ENCODE peak calls at places on chromosomes 7 and 10, in ten cellular contexts. V is epithelial cell of esophagus, I is type B pancreatic cell, T is left ventricle myocardium inferior, W is GM23338, N is AG04449, M is ovary, D is GM12864, E is hepatocyte, Y is fibroblast of lung. P is an unnamed sample.
A peak's percentile ranks its signal among the peaks of the same experiment; 100 is the strongest.

GRCh38 chr7:157139142-157140117 is 704 bp downstream of the UBE3C start:
- DNase-seq in V (peak; percentile 70), I (no peak), T (peak; percentile 42), W (peak; percentile 64), N (no peak), M (peak; percentile 68), D (no peak), E (peak; percentile 60), Y (peak; percentile 48), P (peak; percentile 66)

GRCh38 chr7:1918881-1919525 is 248.9 kb downstream of the ELFN1 start:
- DNase-seq in V (no peak), I (no peak), T (no peak), W (no peak), N (no peak), M (no peak), D (no peak), E (no peak), Y (no peak), P (no peak)

GRCh38 chr7:88090233-88090632 is 129.6 kb downstream of the SRI start:
- DNase-seq in V (no peak), I (no peak), T (no peak), W (no peak), N (no peak), M (no peak), D (no peak), E (no peak), Y (no peak), P (no peak)

GRCh38 chr7:158791133-158791532 is 38.2 kb downstream of the ESYT2 start:
- DNase-seq in V (peak; percentile 32), I (no peak), T (no peak), W (no peak), N (no peak), M (no peak), D (no peak), E (no peak), Y (peak; percentile 22), P (no peak)

GRCh38 chr7:142432386-142432785 is 174.5 kb upstream of the PRSS58 start:
- DNase-seq in V (no peak), I (no peak), T (no peak), W (no peak), N (no peak), M (no peak), D (no peak), E (no peak), Y (no peak), P (no peak)

GRCh38 chr7:152881893-152882292 is 122.3 kb downstream of the ACTR3B start:
- DNase-seq in V (no peak), I (peak; percentile 31), T (no peak), W (no peak), N (no peak), M (no peak), D (no peak), E (no peak), Y (no peak), P (no peak)

GRCh38 chr7:44277851-44278250 is 47.5 kb downstream of the CAMK2B start:
- DNase-seq in V (no peak), I (no peak), T (peak; percentile 83), W (no peak), N (no peak), M (peak; percentile 11), D (no peak), E (no peak), Y (peak; percentile 10), P (no peak)

GRCh38 chr10:120607710-120608703 is 151.0 kb downstream of the PLPP4 start:
- DNase-seq in V (peak; percentile 13), I (no peak), T (no peak), W (no peak), N (no peak), M (no peak), D (no peak), E (no peak), Y (peak; percentile 59), P (no peak)

GRCh38 chr7:115096262-115096661 is 174.4 kb downstream of the MDFIC start:
- DNase-seq in V (no peak), I (no peak), T (no peak), W (peak; percentile 3), N (no peak), M (no peak), D (no peak), E (no peak), Y (no peak), P (no peak)

GRCh38 chr10:54665122-54665521 is 135.9 kb downstream of the PCDH15 start:
- DNase-seq in V (no peak), I (no peak), T (no peak), W (no peak), N (no peak), M (no peak), D (no peak), E (no peak), Y (no peak), P (no peak)

GRCh38 chr10:80539421-80539999 is 1.8 kb downstream of the SH2D4B start:
- DNase-seq in V (no peak), I (peak; percentile 47), T (no peak), W (no peak), N (no peak), M (no peak), D (no peak), E (no peak), Y (no peak), P (no peak)

GRCh38 chr7:17405786-17406185 is 107.3 kb downstream of the AHR start:
- DNase-seq in V (peak; percentile 95), I (no peak), T (no peak), W (no peak), N (peak; percentile 58), M (no peak), D (no peak), E (peak; percentile 13), Y (peak; percentile 97), P (no peak)

GRCh38 chr10:101010329-101010728 is 10.7 kb downstream of the LZTS2 start:
- DNase-seq in V (no peak), I (no peak), T (no peak), W (no peak), N (no peak), M (no peak), D (no peak), E (no peak), Y (no peak), P (no peak)

GRCh38 chr7:100568936-100569844 is 4.5 kb downstream of the SAP25 start:
- DNase-seq in V (no peak), I (peak; percentile 73), T (no peak), W (peak; percentile 96), N (no peak), M (peak; percentile 73), D (no peak), E (peak; percentile 80), Y (peak; percentile 38), P (peak; percentile 73)

GRCh38 chr10:74991435-74991834 is 120.0 kb upstream of the SAMD8 start:
- DNase-seq in V (peak; percentile 57), I (no peak), T (no peak), W (peak; percentile 74), N (no peak), M (no peak), D (no peak), E (peak; percentile 30), Y (no peak), P (peak; percentile 19)
- TF ChIP-seq CTCF in V (peak; percentile 63), I (peak; percentile 70), T (peak; percentile 25), W (peak; percentile 51), N (no peak), M (no peak), D (peak; percentile 55), E (peak; percentile 31), Y (peak; percentile 5), P (peak; percentile 71)

DNA sequence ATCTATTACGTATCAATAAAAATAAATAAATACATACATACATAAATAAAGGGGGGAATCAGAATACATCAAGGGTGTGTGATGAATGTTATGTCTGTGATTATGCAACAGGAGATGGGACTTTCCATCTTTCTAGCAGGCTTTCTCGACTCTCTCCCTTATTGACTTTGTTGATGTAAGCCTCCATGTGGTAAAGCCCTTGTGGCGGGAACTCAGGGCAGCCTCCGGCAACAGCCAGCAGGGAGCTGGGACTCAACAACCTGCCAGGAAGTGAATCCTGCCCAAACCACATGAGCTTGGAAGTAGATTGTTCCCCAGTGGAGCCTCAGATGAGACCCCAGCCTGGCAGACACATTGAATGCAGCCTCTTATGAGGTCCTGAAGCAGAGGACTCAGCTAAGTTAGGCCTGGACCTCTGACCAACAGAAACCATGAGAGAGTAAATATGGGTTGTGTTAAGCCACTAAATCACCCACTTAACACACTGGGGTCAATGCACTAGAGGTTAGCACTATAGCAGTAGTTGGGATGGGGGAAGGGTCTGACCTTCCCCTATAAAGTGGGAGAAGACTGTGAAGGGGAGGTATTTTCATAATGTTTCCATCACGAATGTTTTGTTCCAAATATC is 104.0 kb downstream of the JCAD start:
- DNase-seq in V (peak; percentile 78), I (no peak), T (no peak), W (peak; percentile 30), N (peak; percentile 42), M (no peak), D (no peak), E (no peak), Y (peak; percentile 72), P (no peak)
- TF ChIP-seq CTCF in V (peak; percentile 7), I (no peak), T (no peak), W (no peak), N (peak; percentile 6), M (no peak), D (no peak), E (no peak), Y (no peak), P (no peak)

GRCh38 chr7:86668315-86668714 is 24.6 kb downstream of the GRM3 start:
- DNase-seq in V (no peak), I (no peak), T (no peak), W (no peak), N (no peak), M (no peak), D (no peak), E (no peak), Y (no peak), P (no peak)

GRCh38 chr7:86664991-86665390 is 21.3 kb downstream of the GRM3 start:
- DNase-seq in V (no peak), I (no peak), T (no peak), W (no peak), N (no peak), M (no peak), D (no peak), E (no peak), Y (no peak), P (no peak)

GRCh38 chr7:86665669-86666068 is 22.0 kb downstream of the GRM3 start:
- DNase-seq in V (no peak), I (no peak), T (no peak), W (no peak), N (no peak), M (no peak), D (no peak), E (no peak), Y (no peak), P (no peak)

GRCh38 chr7:86664486-86664885 is 20.8 kb downstream of the GRM3 start:
- DNase-seq in V (no peak), I (no peak), T (no peak), W (no peak), N (no peak), M (no peak), D (no peak), E (no peak), Y (no peak), P (no peak)

GRCh38 chr7:86667732-86668131 is 24.0 kb downstream of the GRM3 start:
- DNase-seq in V (no peak), I (no peak), T (no peak), W (peak; percentile 81), N (no peak), M (no peak), D (no peak), E (no peak), Y (no peak), P (no peak)
- TF ChIP-seq CTCF in V (no peak), I (no peak), T (no peak), W (peak; percentile 60), N (no peak), M (no peak), D (peak; percentile 35), E (no peak), Y (no peak), P (no peak)

GRCh38 chr10:48251525-48252353 is 22.8 kb downstream of the FRMPD2 start:
- DNase-seq in V (peak; percentile 82), I (peak; percentile 54), T (no peak), W (peak; percentile 22), N (no peak), M (no peak), D (no peak), E (no peak), Y (no peak), P (no peak)
- TF ChIP-seq CTCF in V (no peak), I (no peak), T (no peak), W (no peak), N (no peak), M (no peak), D (no peak), E (no peak), Y (no peak), P (no peak)